ENCODE peak calls at places on chromosomes 5 and 9, in nine cellular contexts. G, U, A, Y, H, N, K, I and M are unnamed samples.

GRCh38 chr5:66896207-66896606 is 300.0 kb downstream of the MAST4 start:
- DNase-seq in N (no peak), K (no peak), H (no peak), I (no peak), G (no peak), Y (no peak), A (no peak), U (no peak), M (no peak)

GRCh38 chr5:43664641-43665040 is 61.7 kb downstream of the NNT start:
- DNase-seq in G (no peak), K (no peak), U (no peak), Y (no peak), H (no peak), I (no peak), A (no peak), N (no peak), M (no peak)

GRCh38 chr5:178624626-178625546 is 2.0 kb downstream of the CLK4 start:
- DNase-seq in A (no peak), K (no peak), U (no peak), Y (no peak), N (no peak), G (no peak), I (no peak), H (no peak), M (peak; percentile 9)

GRCh38 chr9:129610473-129611301 is 10.2 kb downstream of the C9orf50 start:
- DNase-seq in A (peak; percentile 67), H (peak; percentile 61), K (no peak), N (peak; percentile 69), U (peak; percentile 85), I (peak; percentile 67), Y (no peak), G (peak; percentile 62), M (peak; percentile 75)

GRCh38 chr5:126446498-126447224 is 23.5 kb downstream of the GRAMD2B start:
- DNase-seq in I (no peak), A (no peak), H (no peak), N (peak; percentile 43), K (no peak), Y (no peak), G (no peak), U (no peak), M (no peak)

GRCh38 chr9:123696476-123696875 is 233.4 kb downstream of the DENND1A start:
- DNase-seq in U (no peak), Y (no peak), I (no peak), K (no peak), N (no peak), A (no peak), G (no peak), H (no peak), M (no peak)

GRCh38 chr5:135265497-135266300 is 133.3 kb downstream of the MACROH2A1 start:
- DNase-seq in H (no peak), Y (no peak), K (no peak), U (no peak), G (no peak), A (no peak), I (no peak), N (no peak), M (no peak)

GRCh38 chr9:136016882-136017812 is 56.0 kb upstream of the UBAC1 start:
- DNase-seq in A (no peak), Y (no peak), G (no peak), N (no peak), I (no peak), U (no peak), H (no peak), K (no peak), M (no peak)

GRCh38 chr9:84374516-84374915 is 34.0 kb upstream of the SLC28A3 start:
- DNase-seq in N (no peak), I (no peak), Y (no peak), H (no peak), A (no peak), G (no peak), K (no peak), U (no peak), M (no peak)

GRCh38 chr9:22405869-22406659 is 40.6 kb upstream of the DMRTA1 start:
- DNase-seq in K (no peak), A (no peak), G (no peak), H (no peak), N (no peak), U (no peak), Y (no peak), I (peak; percentile 52), M (no peak)

GRCh38 chr5:115875447-115875846 is 33.7 kb downstream of the AP3S1 start:
- DNase-seq in Y (no peak), G (no peak), N (no peak), A (no peak), H (no peak), U (peak; percentile 21), K (no peak), I (no peak), M (peak; percentile 15)

GRCh38 chr5:87526131-87526530 is 113.4 kb upstream of the CCNH start:
- DNase-seq in U (no peak), H (no peak), N (peak; percentile 0), K (no peak), A (no peak), G (no peak), Y (no peak), I (no peak), M (no peak)